ENCODE peak calls at places on chromosomes 11 and 22, in nine cellular contexts. F, M, K, H, J, E, N, D and P are unnamed samples.

GRCh38 chr22:49929553-49929979 is 11.1 kb downstream of the CRELD2 start:
- DNase-seq in F (peak), M (peak), K (peak), H (peak), J (no peak), E (peak), N (peak), D (no peak), P (peak)

GRCh38 chr11:27672836-27673464 is 27.3 kb downstream of the BDNF start:
- DNase-seq in F (no peak), M (no peak), K (no peak), H (no peak), J (no peak), E (no peak), N (peak), D (peak), P (no peak)

GRCh38 chr11:43419460-43419859 is 60.7 kb downstream of the TTC17 start:
- DNase-seq in F (peak), M (peak), K (no peak), H (peak), J (no peak), E (no peak), N (peak), D (peak), P (peak)

GRCh38 chr22:24751518-24751917 is 23.0 kb downstream of the PIWIL3 start:
- DNase-seq in F (peak), M (no peak), K (no peak), H (no peak), J (no peak), E (no peak), N (peak), D (no peak), P (no peak)

GRCh38 chr11:34860518-34860917 is 55.7 kb downstream of the APIP start:
- DNase-seq in F (no peak), M (no peak), K (no peak), H (no peak), J (no peak), E (no peak), N (no peak), D (no peak), P (no peak)

GRCh38 chr11:65927904-65928397 is 8.7 kb downstream of the DRAP1 start:
- DNase-seq in F (peak), M (peak), K (peak), H (no peak), J (no peak), E (no peak), N (no peak), D (no peak), P (peak)

GRCh38 chr11:65651589-65652510 is 10.9 kb downstream of the RELA start:
- DNase-seq in F (no peak), M (peak), K (peak), H (peak), J (no peak), E (no peak), N (peak), D (no peak), P (no peak)

GRCh38 chr11:58922475-58922874 is 16.8 kb upstream of the GLYATL1 start:
- DNase-seq in F (no peak), M (no peak), K (no peak), H (no peak), J (no peak), E (no peak), N (no peak), D (no peak), P (no peak)

GRCh38 chr22:36201630-36202312 is at the start of gene APOL4:
- DNase-seq in F (no peak), M (no peak), K (peak), H (no peak), J (no peak), E (no peak), N (peak), D (no peak), P (no peak)

GRCh38 chr11:96338910-96339703 is 3.9 kb downstream of the MAML2 start:
- DNase-seq in F (peak), M (peak), K (peak), H (no peak), J (no peak), E (peak), N (peak), D (peak), P (peak)

GRCh38 chr11:57542582-57542981 is 5.2 kb downstream of the SMTNL1 start:
- DNase-seq in F (no peak), M (no peak), K (no peak), H (no peak), J (no peak), E (no peak), N (no peak), D (no peak), P (no peak)

GRCh38 chr11:57456960-57457642 is 3.2 kb upstream of the RTN4RL2 start:
- DNase-seq in F (peak), M (peak), K (peak), H (peak), J (peak), E (peak), N (peak), D (peak), P (peak)

GRCh38 chr11:61554172-61554988 is 26.5 kb downstream of the SYT7 start:
- DNase-seq in F (no peak), M (no peak), K (no peak), H (no peak), J (no peak), E (no peak), N (no peak), D (no peak), P (no peak)

GRCh38 chr11:99773646-99774045 is 752.9 kb downstream of the CNTN5 start:
- DNase-seq in F (no peak), M (no peak), K (no peak), H (peak), J (no peak), E (no peak), N (peak), D (no peak), P (no peak)

GRCh38 chr11:34242037-34242625 is 115.7 kb downstream of the ABTB2 start:
- DNase-seq in F (no peak), M (peak), K (no peak), H (no peak), J (no peak), E (no peak), N (no peak), D (peak), P (no peak)

GRCh38 chr11:65206441-65206841 is 24.7 kb downstream of the CAPN1 start:
- DNase-seq in F (no peak), M (no peak), K (no peak), H (no peak), J (no peak), E (no peak), N (no peak), D (no peak), P (peak)

GRCh38 chr11:18168372-18168771 is 4.3 kb upstream of the MRGPRX4 start:
- DNase-seq in F (no peak), M (no peak), K (no peak), H (no peak), J (no peak), E (no peak), N (no peak), D (no peak), P (no peak)

GRCh38 chr11:18173225-18173866 is 709 bp downstream of the MRGPRX4 start:
- DNase-seq in F (no peak), M (no peak), K (no peak), H (no peak), J (no peak), E (no peak), N (no peak), D (no peak), P (no peak)

GRCh38 chr11:18172686-18173085 is at the start of gene MRGPRX4:
- DNase-seq in F (no peak), M (no peak), K (no peak), H (no peak), J (no peak), E (no peak), N (no peak), D (no peak), P (no peak)

DNA sequence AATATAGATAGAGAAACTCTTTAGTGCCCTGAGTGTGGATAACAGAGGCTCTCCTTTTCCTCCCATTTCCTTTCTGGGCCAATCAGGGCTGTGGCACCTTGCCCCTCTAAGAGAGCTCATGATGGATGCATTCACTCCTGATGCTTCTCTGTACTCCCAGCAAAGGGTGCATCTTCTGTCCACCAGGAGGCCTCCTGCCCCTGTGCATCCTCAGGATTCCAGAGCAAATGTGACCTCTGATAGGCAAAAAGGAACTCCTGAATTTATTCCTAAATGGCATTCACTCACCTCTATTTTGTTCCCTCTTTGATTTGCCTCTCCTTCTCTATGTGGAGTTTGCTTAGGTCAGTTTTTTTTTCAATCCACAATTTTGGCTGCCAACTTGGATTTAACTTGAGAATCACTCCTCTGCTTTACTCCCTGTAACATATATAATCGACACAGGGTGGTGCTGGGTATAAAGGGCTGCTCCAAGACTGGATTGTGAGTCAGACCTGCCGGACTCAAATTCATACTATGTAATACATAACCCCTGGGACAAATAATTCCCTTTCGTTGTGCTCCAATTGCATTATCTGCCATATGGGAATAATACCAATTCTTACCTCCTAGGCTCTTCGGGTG is 1.1 kb upstream of the MRGPRX4 start:
- DNase-seq in F (no peak), M (no peak), K (no peak), H (peak), J (no peak), E (peak), N (peak), D (peak), P (no peak)
- TF ChIP-seq CTCF in F (no peak), M (peak), K (peak), H (peak), J (no peak), E (peak), N (peak), D (peak), P (peak)

GRCh38 chr11:91773090-91773489 is 451.5 kb upstream of the FAT3 start:
- DNase-seq in F (no peak), M (no peak), K (no peak), H (peak), J (no peak), E (no peak), N (peak), D (no peak), P (no peak)
- TF ChIP-seq CTCF in F (no peak), M (no peak), K (no peak), H (no peak), J (no peak), E (no peak), N (no peak), D (no peak), P (no peak)

DNA sequence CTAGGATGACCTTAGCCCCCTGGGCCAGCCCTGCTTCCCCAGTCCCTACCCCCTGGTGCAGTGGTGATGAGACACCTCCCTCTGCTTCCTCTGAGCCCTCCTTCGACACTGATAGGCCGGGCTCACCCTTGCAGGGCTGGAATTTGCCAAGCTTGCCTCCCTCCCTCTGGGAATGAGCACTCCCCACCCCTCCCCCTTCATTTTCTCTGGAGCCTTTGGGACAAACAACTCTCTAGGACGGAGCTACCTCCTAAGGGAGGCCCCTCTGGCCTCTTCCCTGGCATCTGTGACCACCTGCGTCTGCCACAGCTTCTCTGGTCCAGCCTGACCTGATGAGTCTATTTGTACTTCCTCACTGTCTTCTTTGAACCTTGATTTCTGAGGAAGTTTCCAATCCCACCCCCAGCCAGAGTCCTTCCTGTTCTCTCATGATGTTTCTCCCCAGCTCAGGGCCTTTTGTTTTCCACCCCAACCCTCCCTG is 53.3 kb upstream of the ADA2 start:
- DNase-seq in F (no peak), M (no peak), K (peak), H (no peak), J (no peak), E (no peak), N (no peak), D (no peak), P (no peak)
- TF ChIP-seq CTCF in F (no peak), M (no peak), K (no peak), H (no peak), J (no peak), E (no peak), N (no peak), D (no peak), P (no peak)

GRCh38 chr11:78050964-78051831 is 12.5 kb upstream of the THRSP start:
- DNase-seq in F (no peak), M (no peak), K (no peak), H (no peak), J (no peak), E (no peak), N (peak), D (peak), P (no peak)

GRCh38 chr11:78049348-78049747 is 14.3 kb upstream of the THRSP start:
- DNase-seq in F (no peak), M (no peak), K (no peak), H (no peak), J (no peak), E (no peak), N (no peak), D (no peak), P (no peak)

GRCh38 chr11:78045851-78046485 is 17.7 kb upstream of the THRSP start:
- DNase-seq in F (peak), M (peak), K (peak), H (peak), J (peak), E (peak), N (peak), D (peak), P (peak)

GRCh38 chr11:78046486-78046854 is 17.2 kb upstream of the THRSP start:
- DNase-seq in F (no peak), M (no peak), K (no peak), H (no peak), J (no peak), E (no peak), N (no peak), D (no peak), P (no peak)

GRCh38 chr11:78048561-78048960 is 15.1 kb upstream of the THRSP start:
- DNase-seq in F (no peak), M (no peak), K (no peak), H (no peak), J (no peak), E (no peak), N (no peak), D (no peak), P (no peak)
- TF ChIP-seq CTCF in F (no peak), M (no peak), K (no peak), H (no peak), J (no peak), E (no peak), N (no peak), D (peak), P (no peak)